ENCODE peak calls at places on chromosomes 11 and 22, in six cellular contexts. One of them, this sample, is unnamed.

GRCh38 chr22:46090631-46091201 is 59.6 kb upstream of the PPARA start:
- DNase-seq in adrenal gland: peak; percentile 81
- DNase-seq in esophagus squamous epithelium: no peak
- DNase-seq in endothelial cell of umbilical vein: no peak
- DNase-seq in transverse colon: no peak
- DNase-seq in fibroblast of lung: no peak
- DNase-seq in this sample: no peak

GRCh38 chr11:125138966-125139365 is 25.6 kb upstream of the PKNOX2 start:
- DNase-seq in adrenal gland: no peak
- DNase-seq in esophagus squamous epithelium: no peak
- DNase-seq in endothelial cell of umbilical vein: no peak
- DNase-seq in transverse colon: no peak
- DNase-seq in fibroblast of lung: no peak
- DNase-seq in this sample: no peak

GRCh38 chr11:106724293-106724892 is 293.9 kb downstream of the GUCY1A2 start:
- DNase-seq in adrenal gland: no peak
- DNase-seq in esophagus squamous epithelium: no peak
- DNase-seq in endothelial cell of umbilical vein: no peak
- DNase-seq in transverse colon: no peak
- DNase-seq in fibroblast of lung: peak; percentile 38
- DNase-seq in this sample: no peak

GRCh38 chr22:37186228-37186996 is 1.6 kb downstream of the C1QTNF6 start:
- DNase-seq in adrenal gland: peak; percentile 68
- DNase-seq in esophagus squamous epithelium: no peak
- DNase-seq in endothelial cell of umbilical vein: peak; percentile 85
- DNase-seq in transverse colon: no peak
- DNase-seq in fibroblast of lung: peak; percentile 90
- DNase-seq in this sample: no peak

GRCh38 chr11:47918882-47919495 is 61.4 kb upstream of the PTPRJ start:
- DNase-seq in adrenal gland: no peak
- DNase-seq in esophagus squamous epithelium: no peak
- DNase-seq in endothelial cell of umbilical vein: peak; percentile 34
- DNase-seq in transverse colon: no peak
- DNase-seq in fibroblast of lung: peak; percentile 31
- DNase-seq in this sample: no peak

GRCh38 chr22:35212996-35213395 is 44.3 kb upstream of the HMGXB4 start:
- DNase-seq in adrenal gland: no peak
- DNase-seq in esophagus squamous epithelium: no peak
- DNase-seq in endothelial cell of umbilical vein: no peak
- DNase-seq in transverse colon: no peak
- DNase-seq in fibroblast of lung: no peak
- DNase-seq in this sample: no peak

GRCh38 chr11:96162816-96163499 is 180.0 kb downstream of the MAML2 start:
- DNase-seq in adrenal gland: peak; percentile 58
- DNase-seq in esophagus squamous epithelium: no peak
- DNase-seq in endothelial cell of umbilical vein: peak; percentile 93
- DNase-seq in transverse colon: no peak
- DNase-seq in fibroblast of lung: peak; percentile 96
- DNase-seq in this sample: no peak

GRCh38 chr11:92681606-92682005 is 287.8 kb upstream of the MTNR1B start:
- DNase-seq in adrenal gland: no peak
- DNase-seq in esophagus squamous epithelium: no peak
- DNase-seq in endothelial cell of umbilical vein: no peak
- DNase-seq in transverse colon: no peak
- DNase-seq in fibroblast of lung: no peak
- DNase-seq in this sample: no peak

GRCh38 chr11:118206612-118207031 is 18.2 kb downstream of the JAML start:
- DNase-seq in adrenal gland: no peak
- DNase-seq in esophagus squamous epithelium: no peak
- DNase-seq in endothelial cell of umbilical vein: peak; percentile 85
- DNase-seq in transverse colon: no peak
- DNase-seq in fibroblast of lung: no peak
- DNase-seq in this sample: no peak

GRCh38 chr11:73184953-73185671 is 33.0 kb upstream of the P2RY2 start:
- DNase-seq in adrenal gland: peak; percentile 83
- DNase-seq in esophagus squamous epithelium: no peak
- DNase-seq in endothelial cell of umbilical vein: peak; percentile 75
- DNase-seq in transverse colon: peak; percentile 82
- DNase-seq in fibroblast of lung: peak; percentile 39
- DNase-seq in this sample: no peak

GRCh38 chr11:110710520-110711381 is 1.5 kb downstream of the ARHGAP20 start:
- DNase-seq in adrenal gland: peak; percentile 82
- DNase-seq in esophagus squamous epithelium: no peak
- DNase-seq in endothelial cell of umbilical vein: peak; percentile 29
- DNase-seq in transverse colon: peak; percentile 40
- DNase-seq in fibroblast of lung: peak; percentile 43
- DNase-seq in this sample: no peak

GRCh38 chr11:109405671-109406070 is 16.3 kb upstream of the C11orf87 start:
- DNase-seq in adrenal gland: no peak
- DNase-seq in esophagus squamous epithelium: no peak
- DNase-seq in endothelial cell of umbilical vein: no peak
- DNase-seq in transverse colon: no peak
- DNase-seq in fibroblast of lung: peak; percentile 3
- DNase-seq in this sample: no peak

GRCh38 chr11:10701982-10702381 is 8.4 kb upstream of the IRAG1 start:
- DNase-seq in adrenal gland: no peak
- DNase-seq in esophagus squamous epithelium: no peak
- DNase-seq in endothelial cell of umbilical vein: no peak
- DNase-seq in transverse colon: no peak
- DNase-seq in fibroblast of lung: no peak
- DNase-seq in this sample: no peak

GRCh38 chr11:73426184-73426845 is 50.1 kb downstream of the RELT start:
- DNase-seq in adrenal gland: no peak
- DNase-seq in esophagus squamous epithelium: no peak
- DNase-seq in endothelial cell of umbilical vein: no peak
- DNase-seq in transverse colon: no peak
- DNase-seq in fibroblast of lung: peak; percentile 26
- DNase-seq in this sample: no peak

GRCh38 chr11:44702897-44703296 is 23.9 kb upstream of the TSPAN18 start:
- DNase-seq in adrenal gland: peak; percentile 73
- DNase-seq in esophagus squamous epithelium: no peak
- DNase-seq in endothelial cell of umbilical vein: no peak
- DNase-seq in transverse colon: no peak
- DNase-seq in fibroblast of lung: no peak
- DNase-seq in this sample: no peak

GRCh38 chr22:30221121-30221992 is 25.2 kb downstream of the LIF start:
- DNase-seq in adrenal gland: no peak
- DNase-seq in esophagus squamous epithelium: no peak
- DNase-seq in endothelial cell of umbilical vein: no peak
- DNase-seq in transverse colon: peak; percentile 46
- DNase-seq in fibroblast of lung: no peak
- DNase-seq in this sample: no peak

GRCh38 chr11:105838668-105839403 is 183.2 kb downstream of the MSANTD4 start:
- DNase-seq in adrenal gland: no peak
- DNase-seq in esophagus squamous epithelium: no peak
- DNase-seq in endothelial cell of umbilical vein: no peak
- DNase-seq in transverse colon: no peak
- DNase-seq in fibroblast of lung: peak; percentile 42
- DNase-seq in this sample: peak; percentile 47

GRCh38 chr22:26547426-26547825 is 35.2 kb upstream of the TFIP11 start:
- DNase-seq in adrenal gland: no peak
- DNase-seq in esophagus squamous epithelium: no peak
- DNase-seq in endothelial cell of umbilical vein: no peak
- DNase-seq in transverse colon: no peak
- DNase-seq in fibroblast of lung: no peak
- DNase-seq in this sample: no peak

GRCh38 chr11:44016129-44016528 is 31.7 kb upstream of the ACCSL start:
- DNase-seq in adrenal gland: peak; percentile 91
- DNase-seq in esophagus squamous epithelium: no peak
- DNase-seq in endothelial cell of umbilical vein: no peak
- DNase-seq in transverse colon: no peak
- DNase-seq in fibroblast of lung: peak; percentile 33
- DNase-seq in this sample: no peak

GRCh38 chr11:94926698-94927237 is 46.6 kb downstream of the CWC15 start:
- DNase-seq in adrenal gland: peak; percentile 94
- DNase-seq in esophagus squamous epithelium: no peak
- DNase-seq in endothelial cell of umbilical vein: peak; percentile 94
- DNase-seq in transverse colon: peak; percentile 43
- DNase-seq in fibroblast of lung: peak; percentile 98
- DNase-seq in this sample: peak; percentile 41

GRCh38 chr22:38844661-38845367 is 986 bp upstream of the NPTXR start:
- DNase-seq in adrenal gland: no peak
- DNase-seq in esophagus squamous epithelium: no peak
- DNase-seq in endothelial cell of umbilical vein: no peak
- DNase-seq in transverse colon: no peak
- DNase-seq in fibroblast of lung: no peak
- DNase-seq in this sample: no peak

GRCh38 chr11:5368502-5369043 is 15.0 kb upstream of the OR51M1 start:
- DNase-seq in adrenal gland: no peak
- DNase-seq in esophagus squamous epithelium: no peak
- DNase-seq in endothelial cell of umbilical vein: no peak
- DNase-seq in transverse colon: no peak
- DNase-seq in fibroblast of lung: no peak
- DNase-seq in this sample: no peak

GRCh38 chr11:5367461-5368074 is 16.0 kb upstream of the OR51M1 start:
- DNase-seq in adrenal gland: peak; percentile 51
- DNase-seq in esophagus squamous epithelium: no peak
- DNase-seq in endothelial cell of umbilical vein: peak; percentile 92
- DNase-seq in transverse colon: no peak
- DNase-seq in fibroblast of lung: peak; percentile 72
- DNase-seq in this sample: no peak

GRCh38 chr11:5366856-5367255 is 15.5 kb downstream of the OR51B6 start:
- DNase-seq in adrenal gland: no peak
- DNase-seq in esophagus squamous epithelium: no peak
- DNase-seq in endothelial cell of umbilical vein: no peak
- DNase-seq in transverse colon: no peak
- DNase-seq in fibroblast of lung: no peak
- DNase-seq in this sample: no peak

GRCh38 chr11:5364214-5364613 is 12.9 kb downstream of the OR51B6 start:
- DNase-seq in adrenal gland: no peak
- DNase-seq in esophagus squamous epithelium: no peak
- DNase-seq in endothelial cell of umbilical vein: peak; percentile 43
- DNase-seq in transverse colon: no peak
- DNase-seq in fibroblast of lung: peak; percentile 63
- DNase-seq in this sample: peak; percentile 15

DNA sequence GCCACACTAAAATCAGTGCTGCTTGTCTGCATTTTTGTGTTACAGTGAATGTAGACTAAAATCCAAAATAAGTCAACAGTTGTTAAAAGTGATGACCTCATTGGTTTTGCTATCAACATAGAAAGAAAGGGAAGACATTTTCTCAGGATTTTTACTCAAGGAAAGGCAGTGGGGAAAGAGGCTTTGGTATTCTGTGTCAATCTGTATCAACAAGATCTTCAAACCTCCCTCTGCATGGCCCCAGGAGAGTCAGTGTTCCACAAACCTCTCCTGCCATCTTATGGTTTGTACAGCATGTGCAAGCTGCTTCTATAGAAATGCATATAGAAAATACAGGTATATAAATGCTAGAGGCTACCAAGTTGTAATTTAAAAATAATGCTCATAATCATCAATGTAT is 13.8 kb upstream of the OR51M1 start:
- DNase-seq in adrenal gland: no peak
- DNase-seq in esophagus squamous epithelium: no peak
- DNase-seq in endothelial cell of umbilical vein: peak; percentile 66
- DNase-seq in transverse colon: no peak
- DNase-seq in fibroblast of lung: peak; percentile 71
- DNase-seq in this sample: no peak
- TF ChIP-seq CTCF in adrenal gland: no peak
- TF ChIP-seq CTCF in esophagus squamous epithelium: no peak
- TF ChIP-seq CTCF in endothelial cell of umbilical vein: peak; percentile 34
- TF ChIP-seq CTCF in transverse colon: no peak
- TF ChIP-seq CTCF in fibroblast of lung: peak; percentile 61
- TF ChIP-seq CTCF in this sample: peak; percentile 22

GRCh38 chr11:66725646-66726045 is 3.4 kb downstream of the SPTBN2 start:
- DNase-seq in adrenal gland: no peak
- DNase-seq in esophagus squamous epithelium: no peak
- DNase-seq in endothelial cell of umbilical vein: no peak
- DNase-seq in transverse colon: no peak
- DNase-seq in fibroblast of lung: no peak
- DNase-seq in this sample: no peak

GRCh38 chr11:66727282-66727882 is 1.6 kb downstream of the SPTBN2 start:
- DNase-seq in adrenal gland: peak; percentile 61
- DNase-seq in esophagus squamous epithelium: no peak
- DNase-seq in endothelial cell of umbilical vein: peak; percentile 27
- DNase-seq in transverse colon: peak; percentile 34
- DNase-seq in fibroblast of lung: peak; percentile 5
- DNase-seq in this sample: no peak

GRCh38 chr11:66728760-66729385 is at the start of gene SPTBN2:
- DNase-seq in adrenal gland: peak; percentile 67
- DNase-seq in esophagus squamous epithelium: no peak
- DNase-seq in endothelial cell of umbilical vein: no peak
- DNase-seq in transverse colon: peak; percentile 16
- DNase-seq in fibroblast of lung: no peak
- DNase-seq in this sample: no peak

GRCh38 chr11:66729447-66729846 is 431 bp upstream of the SPTBN2 start:
- DNase-seq in adrenal gland: no peak
- DNase-seq in esophagus squamous epithelium: no peak
- DNase-seq in endothelial cell of umbilical vein: no peak
- DNase-seq in transverse colon: no peak
- DNase-seq in fibroblast of lung: no peak
- DNase-seq in this sample: no peak

GRCh38 chr11:66727883-66728759 is 895 bp downstream of the SPTBN2 start:
- DNase-seq in adrenal gland: no peak
- DNase-seq in esophagus squamous epithelium: no peak
- DNase-seq in endothelial cell of umbilical vein: no peak
- DNase-seq in transverse colon: peak; percentile 16
- DNase-seq in fibroblast of lung: no peak
- DNase-seq in this sample: no peak
- H3K4me3 ChIP-seq in adrenal gland: no peak overlapping the region
- H3K4me3 ChIP-seq in esophagus squamous epithelium: peak overlapping the region; percentile 50
- H3K4me3 ChIP-seq in endothelial cell of umbilical vein: peak overlapping the region; percentile 42
- H3K4me3 ChIP-seq in transverse colon: peak overlapping the region; percentile 65
- H3K4me3 ChIP-seq in fibroblast of lung: peak overlapping the region; percentile 42
- H3K4me3 ChIP-seq in this sample: peak overlapping the region; percentile 74

GRCh38 chr11:34890812-34891211 is 25.4 kb downstream of the APIP start:
- DNase-seq in adrenal gland: no peak
- DNase-seq in esophagus squamous epithelium: no peak
- DNase-seq in endothelial cell of umbilical vein: peak; percentile 58
- DNase-seq in transverse colon: no peak
- DNase-seq in fibroblast of lung: peak; percentile 81
- DNase-seq in this sample: no peak
- TF ChIP-seq CTCF in adrenal gland: peak; percentile 70
- TF ChIP-seq CTCF in esophagus squamous epithelium: peak; percentile 80
- TF ChIP-seq CTCF in endothelial cell of umbilical vein: no peak
- TF ChIP-seq CTCF in transverse colon: peak; percentile 57
- TF ChIP-seq CTCF in fibroblast of lung: no peak
- TF ChIP-seq CTCF in this sample: peak; percentile 58

DNA sequence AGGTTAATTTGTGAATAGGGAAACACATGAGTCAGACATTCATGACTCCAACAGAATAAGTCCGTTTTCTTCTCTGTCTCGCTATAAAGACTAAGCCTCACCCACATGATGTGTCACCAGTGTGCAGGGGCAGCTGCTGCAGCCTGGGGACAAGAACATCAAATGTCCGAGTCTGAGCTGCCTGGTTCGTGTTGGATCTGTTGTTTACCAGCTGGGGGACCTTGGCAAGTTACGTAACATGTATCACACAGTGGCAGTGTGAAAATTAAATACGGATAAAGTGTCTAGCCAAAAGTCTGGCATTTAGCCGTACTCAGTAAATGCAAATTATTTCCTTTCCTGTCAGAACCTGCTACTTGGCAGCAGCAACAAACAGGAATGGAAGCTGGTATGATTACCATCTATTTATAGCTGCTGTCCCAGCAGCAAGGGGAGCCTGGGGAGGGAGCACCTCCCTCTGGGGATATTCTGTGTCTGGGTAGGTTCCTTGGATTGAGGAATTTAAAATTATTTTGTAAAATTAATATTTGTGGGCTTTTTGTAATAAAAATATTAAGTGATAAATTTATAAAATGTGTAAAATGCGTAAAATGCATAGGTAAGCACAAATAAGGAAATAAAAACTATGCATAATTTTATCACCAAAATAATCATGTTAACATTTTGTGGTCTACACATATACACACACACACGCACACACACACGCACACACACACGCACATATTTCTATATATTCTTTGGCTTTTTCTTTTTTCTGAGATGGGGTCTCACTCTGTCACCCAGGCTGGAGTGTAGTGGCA is 1.3 kb upstream of the CLDN25 start:
- DNase-seq in adrenal gland: peak; percentile 85
- DNase-seq in esophagus squamous epithelium: no peak
- DNase-seq in endothelial cell of umbilical vein: peak; percentile 65
- DNase-seq in transverse colon: no peak
- DNase-seq in fibroblast of lung: no peak
- DNase-seq in this sample: peak; percentile 52
- H3K4me3 ChIP-seq in adrenal gland: no peak overlapping the region
- H3K4me3 ChIP-seq in esophagus squamous epithelium: no peak overlapping the region
- H3K4me3 ChIP-seq in endothelial cell of umbilical vein: no peak overlapping the region
- H3K4me3 ChIP-seq in transverse colon: no peak overlapping the region
- H3K4me3 ChIP-seq in fibroblast of lung: no peak overlapping the region
- H3K4me3 ChIP-seq in this sample: no peak overlapping the region